ENCODE peak calls at places on chromosomes 1 and 21, in six cellular contexts. F, S, P, V, O and W are unnamed samples.

GRCh38 chr1:1846386-1846918 is 44.4 kb downstream of the GNB1 start:
- DNase-seq in F (no peak), S (no peak), P (no peak), V (no peak), O (no peak), W (no peak)

GRCh38 chr1:10459185-10459584 is 9.4 kb downstream of the CORT start:
- DNase-seq in F (no peak), S (peak; percentile 77), P (peak; percentile 56), V (no peak), O (no peak), W (no peak)

GRCh38 chr21:18155508-18156193 is 89.0 kb upstream of the CHODL start:
- DNase-seq in F (no peak), S (no peak), P (peak; percentile 90), V (no peak), O (no peak), W (no peak)

GRCh38 chr1:192852001-192852400 is 43.2 kb downstream of the RGS2 start:
- DNase-seq in F (no peak), S (no peak), P (no peak), V (no peak), O (no peak), W (no peak)

GRCh38 chr21:38914531-38915385 is 109.0 kb downstream of the ETS2 start:
- DNase-seq in F (no peak), S (peak; percentile 46), P (no peak), V (no peak), O (no peak), W (no peak)

GRCh38 chr1:206912445-206913095 is 9.2 kb downstream of the FCMR start:
- DNase-seq in F (peak; percentile 56), S (peak; percentile 90), P (peak; percentile 75), V (peak; percentile 60), O (no peak), W (peak; percentile 74)

GRCh38 chr1:197395209-197395608 is 127.2 kb downstream of the CRB1 start:
- DNase-seq in F (no peak), S (no peak), P (no peak), V (no peak), O (no peak), W (no peak)

GRCh38 chr1:52662645-52663313 is 29.8 kb downstream of the SHISAL2A start:
- DNase-seq in F (no peak), S (peak; percentile 84), P (peak; percentile 27), V (no peak), O (no peak), W (no peak)

GRCh38 chr1:42005530-42005929 is 86.8 kb upstream of the HIVEP3 start:
- DNase-seq in F (no peak), S (no peak), P (no peak), V (no peak), O (no peak), W (no peak)

GRCh38 chr1:153936011-153936802 is 10.3 kb downstream of the DENND4B start:
- DNase-seq in F (no peak), S (no peak), P (no peak), V (no peak), O (no peak), W (no peak)

GRCh38 chr1:107682467-107682866 is 282.5 kb downstream of the VAV3 start:
- DNase-seq in F (no peak), S (peak; percentile 23), P (no peak), V (no peak), O (no peak), W (no peak)

GRCh38 chr1:116374340-116375164 is 1.5 kb downstream of the ATP1A1 start:
- DNase-seq in F (no peak), S (no peak), P (peak; percentile 16), V (no peak), O (no peak), W (no peak)

GRCh38 chr1:220962031-220962751 is 82.9 kb downstream of the HLX start:
- DNase-seq in F (no peak), S (peak; percentile 28), P (no peak), V (no peak), O (no peak), W (no peak)

GRCh38 chr1:94327001-94327685 is 89.8 kb upstream of the ARHGAP29 start:
- DNase-seq in F (peak; percentile 52), S (peak; percentile 28), P (peak; percentile 93), V (no peak), O (peak; percentile 87), W (no peak)

GRCh38 chr1:240706150-240706904 is 94.4 kb upstream of the GREM2 start:
- DNase-seq in F (no peak), S (peak; percentile 12), P (no peak), V (no peak), O (no peak), W (no peak)

GRCh38 chr1:84689514-84690396 is 506 bp downstream of the SSX2IP start:
- DNase-seq in F (peak; percentile 75), S (peak; percentile 73), P (peak; percentile 50), V (peak; percentile 32), O (peak; percentile 83), W (peak; percentile 23)

GRCh38 chr21:42518216-42518615 is 4.6 kb downstream of the SLC37A1 start:
- DNase-seq in F (no peak), S (no peak), P (no peak), V (no peak), O (peak; percentile 45), W (no peak)

GRCh38 chr1:25174363-25174729 is 58.0 kb downstream of the SYF2 start:
- DNase-seq in F (no peak), S (no peak), P (no peak), V (no peak), O (no peak), W (no peak)

GRCh38 chr1:245330951-245331350 is 176.2 kb downstream of the KIF26B start:
- DNase-seq in F (no peak), S (no peak), P (no peak), V (no peak), O (no peak), W (no peak)

GRCh38 chr1:24373710-24374109 is 39.9 kb downstream of the STPG1 start:
- DNase-seq in F (no peak), S (no peak), P (no peak), V (no peak), O (no peak), W (no peak)

GRCh38 chr1:22694172-22694571 is 16.5 kb upstream of the EPHB2 start:
- DNase-seq in F (no peak), S (no peak), P (no peak), V (no peak), O (no peak), W (no peak)

GRCh38 chr21:37370152-37371040 is 3.8 kb downstream of the DYRK1A start:
- DNase-seq in F (no peak), S (no peak), P (peak; percentile 89), V (no peak), O (no peak), W (no peak)

GRCh38 chr1:228818296-228818695 is 83.0 kb downstream of the RHOU start:
- DNase-seq in F (no peak), S (no peak), P (no peak), V (no peak), O (no peak), W (no peak)

GRCh38 chr1:21933397-21934248 is 3.5 kb downstream of the HSPG2 start:
- DNase-seq in F (peak; percentile 84), S (peak; percentile 68), P (peak; percentile 86), V (no peak), O (no peak), W (no peak)

GRCh38 chr1:84887261-84887934 is 5.6 kb downstream of the LPAR3 start:
- DNase-seq in F (no peak), S (no peak), P (no peak), V (no peak), O (no peak), W (no peak)

GRCh38 chr1:17194133-17194475 is 10.8 kb upstream of the PADI1 start:
- DNase-seq in F (no peak), S (no peak), P (no peak), V (no peak), O (peak; percentile 54), W (no peak)

GRCh38 chr1:17191990-17192242 is 13.0 kb upstream of the PADI1 start:
- DNase-seq in F (no peak), S (no peak), P (no peak), V (no peak), O (peak; percentile 35), W (no peak)

GRCh38 chr1:17193222-17194132 is 11.5 kb upstream of the PADI1 start:
- DNase-seq in F (no peak), S (no peak), P (no peak), V (no peak), O (peak; percentile 65), W (no peak)

GRCh38 chr1:17190526-17190995 is 14.4 kb upstream of the PADI1 start:
- DNase-seq in F (no peak), S (no peak), P (no peak), V (no peak), O (peak; percentile 37), W (no peak)

GRCh38 chr1:17192394-17193221 is 12.3 kb upstream of the PADI1 start:
- DNase-seq in F (no peak), S (no peak), P (no peak), V (no peak), O (no peak), W (no peak)
- H3K27ac ChIP-seq in F (no peak overlapping the region), S (no peak overlapping the region), P (no peak overlapping the region), V (no peak overlapping the region), O (peak overlapping the region; percentile 65), W (no peak overlapping the region)

GRCh38 chr1:36352910-36353878 is 29.7 kb upstream of the EVA1B start:
- DNase-seq in F (no peak), S (no peak), P (peak; percentile 38), V (no peak), O (no peak), W (no peak)

GRCh38 chr1:36352141-36352909 is 28.9 kb upstream of the EVA1B start:
- DNase-seq in F (no peak), S (no peak), P (peak; percentile 68), V (no peak), O (no peak), W (no peak)

GRCh38 chr1:36350659-36351171 is 27.3 kb upstream of the EVA1B start:
- DNase-seq in F (peak; percentile 66), S (no peak), P (peak; percentile 85), V (no peak), O (no peak), W (no peak)

GRCh38 chr1:36349839-36350238 is 26.4 kb upstream of the EVA1B start:
- DNase-seq in F (no peak), S (no peak), P (no peak), V (no peak), O (no peak), W (no peak)

GRCh38 chr1:36351222-36351977 is 28.0 kb upstream of the EVA1B start:
- DNase-seq in F (no peak), S (peak; percentile 49), P (peak; percentile 76), V (no peak), O (no peak), W (peak; percentile 17)
- H3K27ac ChIP-seq in F (peak overlapping the region; percentile 72), S (peak overlapping the region; percentile 82), P (peak overlapping the region; percentile 89), V (peak overlapping the region; percentile 90), O (peak overlapping the region; percentile 87), W (no peak overlapping the region)

DNA sequence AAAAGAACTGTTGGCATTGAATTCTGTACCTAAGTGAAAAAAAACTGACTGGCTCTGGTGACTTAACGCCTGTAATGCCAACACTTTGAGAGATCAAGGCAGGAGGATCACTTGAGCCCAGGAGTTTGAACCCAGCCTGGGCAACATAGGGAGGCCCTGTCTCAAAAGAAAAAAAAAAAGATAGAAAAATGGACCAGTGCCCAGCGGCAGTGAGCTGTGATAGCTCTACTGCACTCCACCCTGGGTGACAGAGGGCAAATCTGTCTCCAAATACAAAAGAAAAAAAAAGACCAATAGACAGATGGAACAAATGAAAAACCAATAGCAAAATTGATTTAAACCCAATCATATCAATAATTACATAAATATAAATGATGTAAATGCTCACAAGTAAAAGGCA is 674 bp upstream of the AKR7A3 start:
- DNase-seq in F (no peak), S (no peak), P (no peak), V (no peak), O (no peak), W (no peak)
- H3K27ac ChIP-seq in F (no peak overlapping the region), S (no peak overlapping the region), P (no peak overlapping the region), V (no peak overlapping the region), O (no peak overlapping the region), W (no peak overlapping the region)

GRCh38 chr21:15755125-15755524 is 25.3 kb downstream of the USP25 start:
- DNase-seq in F (no peak), S (no peak), P (no peak), V (no peak), O (no peak), W (no peak)
- H3K27ac ChIP-seq in F (no peak overlapping the region), S (no peak overlapping the region), P (peak overlapping the region; percentile 10), V (no peak overlapping the region), O (no peak overlapping the region), W (no peak overlapping the region)